ENCODE peak calls at places on chromosomes 16 and 17, in nine cellular contexts. G, E, H, P, F, R, C, S and V are unnamed samples. For H3K36me3 and H3K4me1, the result is how much of the 10 kb centered on the place peaks cover.

GRCh38 chr16:51416921-51417320 is 265.9 kb upstream of the SALL1 start:
- DNase-seq in C (no peak), E (peak), R (no peak), H (no peak), F (no peak), G (no peak), S (no peak), P (no peak), V (no peak)

GRCh38 chr17:9247401-9247938 is 226.2 kb downstream of the NTN1 start:
- DNase-seq in F (no peak), G (no peak), S (no peak), H (no peak), E (no peak), P (no peak), R (no peak), C (no peak), V (no peak)

GRCh38 chr17:55386931-55387330 is 34.7 kb downstream of the MMD start:
- DNase-seq in H (no peak), E (no peak), G (no peak), R (peak), C (no peak), S (no peak), F (no peak), P (no peak), V (no peak)

GRCh38 chr16:75565640-75566039 is 539 bp upstream of the GABARAPL2 start:
- DNase-seq in F (no peak), R (no peak), E (no peak), P (no peak), G (no peak), S (no peak), C (no peak), H (no peak), V (no peak)

GRCh38 chr16:51268237-51268636 is 117.2 kb upstream of the SALL1 start:
- DNase-seq in G (no peak), H (no peak), R (no peak), C (no peak), S (no peak), F (no peak), P (no peak), E (no peak), V (no peak)

GRCh38 chr16:22945361-22945760 is 131.4 kb downstream of the HS3ST2 start:
- DNase-seq in F (no peak), R (no peak), C (no peak), P (no peak), G (no peak), E (no peak), S (no peak), H (no peak), V (no peak)

GRCh38 chr16:11526921-11527320 is 59.8 kb downstream of the LITAF start:
- DNase-seq in E (no peak), F (no peak), C (no peak), H (no peak), P (peak), R (no peak), G (no peak), S (no peak), V (no peak)

GRCh38 chr17:41382396-41382795 is 290 bp upstream of the KRT34 start:
- DNase-seq in H (no peak), G (no peak), C (no peak), F (no peak), P (no peak), E (peak), R (no peak), S (no peak), V (no peak)

GRCh38 chr17:4858068-4858879 is 25.1 kb downstream of the MINK1 start:
- DNase-seq in G (no peak), S (no peak), P (peak), H (no peak), C (peak), R (no peak), E (no peak), F (no peak), V (peak)

GRCh38 chr17:39553326-39553945 is 54.3 kb downstream of the NEUROD2 start:
- DNase-seq in G (no peak), S (no peak), E (peak), C (no peak), R (no peak), H (no peak), F (no peak), P (no peak), V (no peak)

GRCh38 chr16:69316595-69317034 is 5.5 kb downstream of the VPS4A start:
- DNase-seq in H (no peak), P (no peak), E (no peak), G (no peak), C (no peak), S (no peak), F (no peak), R (no peak), V (no peak)

GRCh38 chr17:30808785-30809286 is 15.7 kb downstream of the CRLF3 start:
- DNase-seq in S (peak), H (no peak), E (no peak), C (no peak), F (no peak), G (peak), P (no peak), R (no peak), V (no peak)

GRCh38 chr16:72262711-72263110 is 90.8 kb upstream of the PMFBP1 start:
- DNase-seq in P (no peak), S (no peak), F (no peak), C (no peak), G (no peak), H (no peak), E (no peak), R (no peak), V (no peak)

GRCh38 chr16:35516971-35517370 is 2057.6 kb downstream of the TP53TG3F start:
- DNase-seq in F (no peak), E (no peak), P (no peak), G (no peak), C (no peak), H (no peak), S (no peak), R (no peak), V (no peak)

GRCh38 chr17:44193326-44194084 is 6.2 kb downstream of the ATXN7L3 start:
- DNase-seq in C (no peak), S (no peak), G (no peak), H (no peak), E (no peak), F (no peak), R (no peak), P (no peak), V (no peak)

GRCh38 chr16:2194166-2194834 is 2.1 kb downstream of the CASKIN1 start:
- DNase-seq in F (no peak), C (no peak), H (no peak), R (peak), S (no peak), P (peak), E (peak), G (no peak), V (no peak)

GRCh38 chr17:80364091-80364691 is 50.8 kb upstream of the ENDOV start:
- DNase-seq in H (peak), G (no peak), F (no peak), S (peak), C (no peak), E (no peak), R (peak), P (peak), V (no peak)

GRCh38 chr17:7405413-7405881 is 1.6 kb upstream of the TMEM256 start:
- DNase-seq in C (no peak), S (no peak), R (peak), P (peak), G (no peak), F (no peak), H (no peak), E (no peak), V (no peak)

GRCh38 chr16:29862383-29862883 is 593 bp downstream of the CDIPT start:
- DNase-seq in G (no peak), H (no peak), F (peak), E (no peak), C (no peak), P (peak), S (no peak), R (peak), V (peak)

GRCh38 chr17:12522743-12523181 is 142.9 kb upstream of the MYOCD start:
- DNase-seq in P (peak), E (peak), R (peak), H (peak), C (no peak), F (no peak), S (no peak), G (no peak), V (peak)

GRCh38 chr17:67107811-67108210 is 63.5 kb downstream of the CACNG1 start:
- DNase-seq in S (no peak), G (no peak), H (no peak), R (no peak), P (no peak), F (no peak), C (no peak), E (no peak), V (no peak)
- H3K36me3 ChIP-seq in S (half or more), G (under half), H (under half), R (under half), P (under half), F (half or more), C (under half), E (under half), V (under half)

DNA sequence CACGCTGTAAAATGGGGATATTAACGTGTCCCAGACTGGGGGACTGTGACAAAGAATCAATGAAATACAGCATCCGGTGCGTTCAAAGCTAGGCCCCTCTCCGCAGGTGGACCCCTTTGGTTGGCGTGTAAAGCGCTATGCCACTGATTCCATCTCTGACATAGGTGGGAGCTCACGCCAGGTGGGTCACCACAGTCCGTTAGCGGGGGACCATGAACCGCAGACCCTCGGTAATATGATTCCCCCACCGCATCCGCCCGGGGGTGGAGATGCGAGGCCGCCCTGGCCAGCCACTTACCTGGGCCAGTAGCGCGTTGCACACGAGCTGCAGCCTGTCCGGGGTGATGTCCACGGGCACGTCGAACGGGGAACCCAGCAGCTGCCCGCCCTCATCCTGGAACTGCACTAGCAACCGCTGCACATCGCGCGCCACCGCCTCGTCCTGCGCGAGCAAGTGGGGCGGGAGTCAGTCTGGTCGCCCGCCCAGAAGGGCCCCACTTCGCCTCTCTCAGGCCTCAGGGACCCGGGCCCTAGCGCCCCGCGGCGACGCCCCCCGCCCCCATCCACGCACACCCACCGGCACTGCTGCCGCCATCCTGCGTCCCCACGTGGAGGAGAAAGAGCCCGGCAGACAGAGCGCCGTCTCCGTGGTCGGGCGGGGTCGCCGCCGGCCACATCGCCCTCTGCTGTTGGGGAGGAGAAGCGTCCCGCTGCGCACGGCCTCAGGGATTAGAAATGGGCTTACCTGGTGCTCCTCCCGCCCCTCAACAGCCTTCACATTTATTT is at the start of gene NLE1:
- DNase-seq in E (peak), C (peak), G (peak), P (peak), H (peak), S (peak), R (peak), F (peak), V (peak)
- TF ChIP-seq CTCF in E (peak), C (peak), G (peak), P (peak), H (peak), S (peak), R (peak), F (peak), V (peak)

GRCh38 chr17:58412064-58412703 is 5.2 kb downstream of the RNF43 start:
- DNase-seq in P (no peak), F (no peak), E (no peak), R (no peak), C (no peak), H (no peak), S (no peak), G (no peak), V (no peak)
- H3K4me1 ChIP-seq in P (under half), F (under half), E (under half), R (under half), C (under half), H (under half), S (under half), G (under half), V (under half)

DNA sequence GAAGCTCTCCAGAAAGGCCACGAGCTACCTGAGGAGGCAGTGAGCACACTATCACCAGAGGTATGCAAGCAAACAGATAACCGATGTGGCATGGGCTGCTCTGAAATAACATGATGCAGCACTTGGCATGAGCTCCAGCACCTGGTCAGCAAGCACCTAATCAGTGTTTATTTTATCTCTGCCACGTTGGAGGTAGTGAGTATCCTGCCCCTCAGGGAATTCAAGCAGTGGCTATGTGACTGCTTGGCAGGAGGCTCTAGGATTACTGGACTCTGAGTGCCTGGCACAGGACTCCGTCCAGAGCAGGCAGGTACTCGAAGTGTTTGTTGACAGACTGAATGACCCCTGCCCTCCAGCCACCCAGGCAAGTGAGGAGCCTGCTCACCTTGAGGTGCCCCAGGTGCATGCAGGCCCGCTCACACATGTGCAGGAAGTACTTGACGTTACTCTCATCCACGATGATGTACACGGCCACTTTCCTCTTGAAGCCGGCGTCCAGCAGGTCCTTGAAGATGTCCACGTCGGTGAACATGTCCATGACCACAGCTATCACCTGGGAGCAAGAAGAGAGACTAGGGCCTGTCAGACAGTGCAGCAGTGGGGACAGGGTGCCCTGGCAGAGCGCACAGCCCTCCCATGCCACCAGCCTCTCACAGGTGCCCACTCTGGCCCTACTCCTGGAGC is 16.6 kb downstream of the FAM83G start:
- DNase-seq in G (no peak), P (no peak), F (no peak), H (no peak), C (no peak), S (no peak), R (no peak), E (no peak), V (peak)
- H3K36me3 ChIP-seq in G (under half), P (under half), F (under half), H (under half), C (under half), S (under half), R (under half), E (under half), V (under half)

GRCh38 chr17:61462734-61463067 is 10.5 kb downstream of the TBX4 start:
- DNase-seq in S (no peak), P (no peak), R (no peak), E (no peak), C (no peak), G (no peak), F (no peak), H (no peak), V (no peak)

GRCh38 chr17:61460796-61461585 is 8.8 kb downstream of the TBX4 start:
- DNase-seq in C (no peak), G (no peak), H (peak), F (no peak), E (peak), R (peak), S (no peak), P (peak), V (no peak)

GRCh38 chr17:61461967-61462733 is 9.9 kb downstream of the TBX4 start:
- DNase-seq in H (peak), P (peak), E (no peak), C (no peak), R (peak), F (no peak), G (no peak), S (no peak), V (no peak)

GRCh38 chr17:61459968-61460718 is 7.9 kb downstream of the TBX4 start:
- DNase-seq in H (no peak), F (no peak), E (no peak), P (no peak), R (no peak), G (no peak), C (no peak), S (no peak), V (no peak)

GRCh38 chr17:61461586-61461966 is 9.4 kb downstream of the TBX4 start:
- DNase-seq in H (peak), P (peak), E (no peak), C (no peak), F (no peak), S (no peak), R (peak), G (no peak), V (no peak)
- TF ChIP-seq CTCF in H (no peak), P (no peak), E (no peak), C (no peak), F (no peak), S (no peak), R (no peak), G (no peak), V (no peak)